ENCODE peak calls at places on chromosomes 13 and 19, in seven cellular contexts. K is IMR-90; V is GM03348; Z is naive thymus-derived CD4-positive, alpha-beta T cell; X is GM23338; U is stimulated activated CD4-positive, alpha-beta T cell treated with anti-CD3 and anti-CD28 coated beads, Interleukin-12 subunit alpha, Interleukin-12 subunit beta, amount 100 ng/mL, for 4 hours; F is activated CD4-positive, alpha-beta memory T cell treated with anti-CD3 and anti-CD28 coated beads for 36 hours. S is an unnamed sample.

GRCh38 chr19:17339088-17339741 is 1.9 kb downstream of the GTPBP3 start:
- DNase-seq in X (peak), Z (no peak), V (no peak), K (no peak), F (peak), U (peak), S (no peak)

GRCh38 chr13:50809133-50810090 is 34.1 kb downstream of the DLEU7 start:
- DNase-seq in K (no peak), F (no peak), Z (no peak), X (no peak), V (no peak), U (no peak), S (no peak)

GRCh38 chr19:852136-853013 is at the start of gene ELANE:
- DNase-seq in X (no peak), K (no peak), V (no peak), U (no peak), F (no peak), Z (no peak), S (no peak)

GRCh38 chr13:22915442-22916082 is 265.2 kb upstream of the SGCG start:
- DNase-seq in U (no peak), Z (no peak), X (peak), V (peak), K (peak), F (no peak), S (peak)

GRCh38 chr13:41675306-41675705 is 218.0 kb downstream of the RGCC start:
- DNase-seq in Z (no peak), X (no peak), K (no peak), F (no peak), V (peak), U (no peak), S (peak)

GRCh38 chr19:8174706-8175105 is 25.3 kb upstream of the FBN3 start:
- DNase-seq in Z (no peak), V (no peak), F (no peak), U (no peak), K (peak), X (no peak), S (no peak)

GRCh38 chr19:48872884-48873475 is 759 bp downstream of the PPP1R15A start:
- DNase-seq in K (peak), V (peak), X (peak), Z (peak), F (peak), U (peak), S (peak)

GRCh38 chr19:1042689-1043511 is 3.0 kb downstream of the ABCA7 start:
- DNase-seq in K (no peak), X (no peak), V (no peak), F (no peak), U (no peak), Z (no peak), S (peak)

GRCh38 chr13:29587645-29588044 is 7.8 kb downstream of the SLC7A1 start:
- DNase-seq in X (no peak), V (peak), U (no peak), Z (no peak), F (no peak), K (peak), S (no peak)

GRCh38 chr13:37109080-37109678 is 3.7 kb upstream of the CSNK1A1L start:
- DNase-seq in U (no peak), F (no peak), Z (no peak), V (peak), K (peak), X (peak), S (peak)

GRCh38 chr13:102555914-102556553 is 40.8 kb upstream of the TPP2 start:
- DNase-seq in K (peak), V (peak), Z (peak), X (peak), U (no peak), F (no peak), S (peak)

GRCh38 chr13:54210397-54211050 is 1181.9 kb downstream of the OLFM4 start:
- DNase-seq in X (no peak), Z (no peak), V (no peak), K (no peak), U (no peak), F (no peak), S (no peak)

GRCh38 chr13:24982333-24982999 is 113.5 kb upstream of the PABPC3 start:
- DNase-seq in V (no peak), U (no peak), F (no peak), Z (no peak), K (no peak), X (no peak), S (no peak)

GRCh38 chr13:36912369-36912768 is 7.7 kb downstream of the SMAD9 start:
- DNase-seq in F (no peak), Z (no peak), K (no peak), V (no peak), X (no peak), U (no peak), S (no peak)

GRCh38 chr19:49427855-49428546 is 2.8 kb downstream of the GFY start:
- DNase-seq in F (peak), Z (no peak), U (no peak), V (peak), X (peak), K (no peak), S (peak)

GRCh38 chr13:80132741-80133601 is 208.0 kb downstream of the SPRY2 start:
- DNase-seq in Z (no peak), V (peak), K (peak), F (no peak), U (no peak), X (peak), S (peak)

GRCh38 chr19:16445238-16446107 is 26.3 kb downstream of the EPS15L1 start:
- DNase-seq in U (no peak), Z (no peak), V (no peak), K (peak), X (no peak), F (peak), S (no peak)

GRCh38 chr19:29275266-29275665 is 62.3 kb upstream of the UQCRFS1 start:
- DNase-seq in Z (no peak), V (no peak), K (no peak), F (no peak), X (no peak), U (no peak), S (no peak)

GRCh38 chr19:55226273-55226672 is 2.3 kb downstream of the TMEM86B start:
- DNase-seq in U (no peak), K (no peak), F (no peak), V (no peak), X (no peak), Z (no peak), S (no peak)

GRCh38 chr19:11142528-11143171 is 12.9 kb downstream of the SPC24 start:
- DNase-seq in X (peak), U (no peak), K (peak), Z (no peak), F (no peak), V (peak), S (peak)

GRCh38 chr19:48714759-48715261 is 4.7 kb downstream of the MAMSTR start:
- DNase-seq in U (no peak), X (no peak), Z (no peak), F (no peak), V (no peak), K (no peak), S (no peak)

GRCh38 chr19:7897289-7897688 is 6.4 kb upstream of the MAP2K7 start:
- DNase-seq in K (no peak), U (no peak), Z (no peak), X (no peak), V (no peak), F (no peak), S (no peak)

GRCh38 chr13:49716615-49717014 is 25.3 kb upstream of the EBPL start:
- DNase-seq in V (no peak), X (peak), K (no peak), U (no peak), Z (no peak), F (no peak), S (no peak)

GRCh38 chr13:76164290-76164689 is 528.2 kb downstream of the LMO7 start:
- DNase-seq in V (no peak), K (no peak), Z (no peak), U (no peak), X (no peak), F (no peak), S (no peak)

GRCh38 chr13:20332361-20333096 is 100.4 kb upstream of the GJB6 start:
- DNase-seq in U (no peak), Z (no peak), V (peak), F (no peak), K (no peak), X (no peak), S (peak)

GRCh38 chr13:113442354-113442984 is 10.8 kb downstream of the ADPRHL1 start:
- DNase-seq in X (no peak), K (no peak), F (no peak), U (no peak), V (no peak), Z (no peak), S (no peak)

GRCh38 chr13:83515267-83515666 is 367.0 kb downstream of the SLITRK1 start:
- DNase-seq in U (no peak), X (no peak), F (no peak), K (peak), V (peak), Z (no peak), S (peak)

GRCh38 chr19:23439623-23440022 is 44.4 kb upstream of the ZNF91 start:
- DNase-seq in F (no peak), U (no peak), V (no peak), X (peak), Z (no peak), K (no peak), S (no peak)